ENCODE peak calls at places on chromosomes 11 and 22, in nine cellular contexts. S is stimulated activated CD8-positive, alpha-beta memory T cell treated with anti-CD3 and anti-CD28 coated beads, Interleukin-7, amount 100 ng/mL, for 1 hour; A is mammary epithelial cell; W is caudate nucleus; X is right lobe of liver; V is T-helper 1 cell; N is globus pallidus; D is EH; F is HTR-8/SVneo. T is an unnamed sample.

GRCh38 chr11:24391165-24391564 is 105.7 kb upstream of the LUZP2 start:
- DNase-seq in X (no peak), F (peak), D (no peak), V (no peak), S (no peak), N (no peak), W (no peak), A (peak), T (peak)

GRCh38 chr11:127567237-127567932 is 566.8 kb upstream of the KIRREL3 start:
- DNase-seq in V (no peak), D (no peak), S (no peak), A (no peak), N (no peak), F (no peak), W (no peak), X (no peak), T (no peak)

GRCh38 chr11:72263363-72263762 is 19.4 kb upstream of the PHOX2A start:
- DNase-seq in V (no peak), W (no peak), D (peak), A (peak), N (no peak), F (no peak), S (no peak), X (no peak), T (no peak)

GRCh38 chr11:128931661-128932060 is 11.0 kb downstream of the TP53AIP1 start:
- DNase-seq in X (no peak), S (no peak), F (no peak), A (peak), V (no peak), D (no peak), N (no peak), W (no peak), T (peak)

GRCh38 chr11:125959511-125959910 is 13.7 kb downstream of the VSIG10L2 start:
- DNase-seq in X (no peak), A (no peak), S (no peak), N (no peak), W (no peak), V (no peak), D (no peak), F (no peak), T (no peak)

GRCh38 chr11:131748146-131749050 is 378.0 kb downstream of the NTM start:
- DNase-seq in S (no peak), D (peak), N (peak), W (peak), X (peak), A (peak), F (peak), V (no peak), T (peak)

GRCh38 chr11:61004037-61004641 is 32.7 kb downstream of the CD6 start:
- DNase-seq in F (no peak), S (no peak), X (no peak), A (no peak), D (no peak), N (no peak), W (no peak), V (peak), T (peak)

GRCh38 chr11:71446942-71447688 is 1.1 kb downstream of the DHCR7 start:
- DNase-seq in F (peak), V (no peak), S (no peak), D (peak), X (no peak), N (no peak), W (no peak), A (peak), T (no peak)

GRCh38 chr22:43008509-43008908 is 6.4 kb downstream of the PACSIN2 start:
- DNase-seq in S (no peak), A (no peak), X (no peak), D (peak), V (no peak), F (no peak), W (no peak), N (no peak), T (no peak)

GRCh38 chr11:106668147-106668546 is 350.1 kb downstream of the GUCY1A2 start:
- DNase-seq in N (no peak), W (no peak), D (peak), A (peak), V (no peak), F (no peak), X (no peak), S (no peak), T (peak)

GRCh38 chr11:746289-747175 is 732 bp upstream of the TALDO1 start:
- DNase-seq in N (peak), F (no peak), A (no peak), W (peak), V (no peak), S (no peak), D (peak), X (no peak), T (peak)

GRCh38 chr22:39514373-39514973 is 5.9 kb upstream of the ATF4 start:
- DNase-seq in D (peak), W (no peak), S (no peak), A (no peak), X (no peak), V (no peak), N (no peak), F (no peak), T (peak)

GRCh38 chr11:124799384-124800225 is 601 bp downstream of the MSANTD2 start:
- DNase-seq in F (no peak), N (peak), D (peak), A (peak), S (peak), V (peak), X (peak), W (no peak), T (peak)

GRCh38 chr11:103652013-103652412 is 384.4 kb upstream of the DDI1 start:
- DNase-seq in N (no peak), V (no peak), F (peak), W (no peak), A (peak), D (peak), S (no peak), X (no peak), T (no peak)

GRCh38 chr11:120088056-120088455 is 49.9 kb downstream of the TRIM29 start:
- DNase-seq in W (no peak), N (no peak), X (no peak), A (no peak), D (no peak), V (no peak), S (no peak), F (no peak), T (no peak)

GRCh38 chr11:106389096-106389495 is 311.6 kb downstream of the AASDHPPT start:
- DNase-seq in N (no peak), D (peak), W (no peak), V (no peak), A (peak), F (no peak), S (no peak), X (no peak), T (no peak)

GRCh38 chr11:22337571-22338464 is at the start of gene SLC17A6:
- DNase-seq in D (peak), A (peak), S (no peak), X (no peak), N (no peak), F (no peak), W (no peak), V (no peak), T (peak)

GRCh38 chr11:65445604-65446445 is 23.2 kb downstream of the NEAT1 start:
- DNase-seq in V (no peak), X (peak), D (peak), S (no peak), N (no peak), W (no peak), A (no peak), F (no peak), T (peak)

GRCh38 chr11:87002918-87003317 is 34.8 kb upstream of the TMEM135 start:
- DNase-seq in A (no peak), N (no peak), D (no peak), X (no peak), S (no peak), W (no peak), F (no peak), V (no peak), T (no peak)

GRCh38 chr11:94934362-94934761 is 39.0 kb downstream of the CWC15 start:
- DNase-seq in D (peak), V (no peak), N (no peak), A (no peak), W (no peak), F (no peak), S (no peak), X (no peak), T (peak)

GRCh38 chr11:101348786-101349185 is 219.2 kb upstream of the PGR start:
- DNase-seq in N (no peak), F (no peak), X (no peak), D (peak), S (no peak), A (no peak), V (no peak), W (no peak), T (no peak)

GRCh38 chr11:126601136-126601535 is 245.7 kb downstream of the ST3GAL4 start:
- DNase-seq in D (no peak), X (no peak), N (no peak), S (no peak), F (no peak), W (no peak), V (no peak), A (no peak), T (no peak)

GRCh38 chr22:31229402-31230140 is 17.5 kb downstream of the LIMK2 start:
- DNase-seq in W (no peak), S (no peak), F (no peak), V (no peak), N (no peak), D (peak), X (peak), A (no peak), T (no peak)

GRCh38 chr11:112173152-112173551 is 2.2 kb upstream of the BCO2 start:
- DNase-seq in X (peak), N (no peak), F (no peak), V (no peak), A (no peak), W (no peak), D (peak), S (no peak), T (peak)

GRCh38 chr11:118156531-118157185 is 4.0 kb upstream of the SCN4B start:
- DNase-seq in F (no peak), W (peak), S (no peak), N (no peak), A (no peak), D (no peak), X (no peak), V (no peak), T (no peak)

GRCh38 chr11:130653838-130654601 is 205.6 kb downstream of the ADAMTS15 start:
- DNase-seq in A (no peak), V (no peak), X (peak), F (no peak), N (no peak), W (peak), D (peak), S (no peak), T (peak)

GRCh38 chr22:44881246-44881600 is 128.6 kb downstream of the PHF21B start:
- DNase-seq in V (no peak), N (no peak), S (no peak), A (no peak), D (no peak), W (no peak), F (no peak), X (no peak), T (no peak)

GRCh38 chr22:44309137-44309536 is 3.6 kb downstream of the SHISAL1 start:
- DNase-seq in N (no peak), X (no peak), W (peak), F (peak), S (no peak), A (peak), V (no peak), D (peak), T (peak)

GRCh38 chr11:63683133-63683991 is 2.1 kb downstream of the RTN3 start:
- DNase-seq in D (peak), X (no peak), F (no peak), S (no peak), V (no peak), A (no peak), W (no peak), N (peak), T (no peak)